ENCODE peak calls at places on chromosomes 16 and 17, in four cellular contexts. R is GM12878, P is HL-60, X is K562. E is an unnamed sample.

GRCh38 chr17:51617876-51618455 is 357.6 kb downstream of the UTP18 start:
- DNase-seq in R (no peak), P (no peak), X (no peak), E (no peak)

GRCh38 chr16:48959204-48959603 is 322.4 kb downstream of the CBLN1 start:
- DNase-seq in R (no peak), P (no peak), X (no peak), E (no peak)

GRCh38 chr16:57938936-57939871 is 31.7 kb downstream of the CNGB1 start:
- DNase-seq in R (no peak), P (no peak), X (no peak), E (no peak)

GRCh38 chr17:42819939-42820535 is 4.0 kb downstream of the BECN1 start:
- DNase-seq in R (no peak), P (no peak), X (peak; percentile 64), E (peak; percentile 46)

GRCh38 chr17:233473-233941 is 52.1 kb upstream of the DOC2B start:
- DNase-seq in R (no peak), P (no peak), X (no peak), E (no peak)

GRCh38 chr16:55754056-55754455 is 78.8 kb downstream of the CES1 start:
- DNase-seq in R (no peak), P (no peak), X (no peak), E (no peak)

GRCh38 chr17:68195667-68196393 is 52.0 kb upstream of the AMZ2 start:
- DNase-seq in R (no peak), P (no peak), X (no peak), E (no peak)

GRCh38 chr16:79430129-79430789 is 170.3 kb downstream of the MAF start:
- DNase-seq in R (no peak), P (no peak), X (no peak), E (no peak)

GRCh38 chr17:71668807-71669206 is 452.0 kb upstream of the SOX9 start:
- DNase-seq in R (no peak), P (no peak), X (no peak), E (no peak)

GRCh38 chr16:21083729-21084268 is 66.8 kb downstream of the DNAH3 start:
- DNase-seq in R (no peak), P (peak; percentile 12), X (peak; percentile 52), E (peak; percentile 21)

DNA sequence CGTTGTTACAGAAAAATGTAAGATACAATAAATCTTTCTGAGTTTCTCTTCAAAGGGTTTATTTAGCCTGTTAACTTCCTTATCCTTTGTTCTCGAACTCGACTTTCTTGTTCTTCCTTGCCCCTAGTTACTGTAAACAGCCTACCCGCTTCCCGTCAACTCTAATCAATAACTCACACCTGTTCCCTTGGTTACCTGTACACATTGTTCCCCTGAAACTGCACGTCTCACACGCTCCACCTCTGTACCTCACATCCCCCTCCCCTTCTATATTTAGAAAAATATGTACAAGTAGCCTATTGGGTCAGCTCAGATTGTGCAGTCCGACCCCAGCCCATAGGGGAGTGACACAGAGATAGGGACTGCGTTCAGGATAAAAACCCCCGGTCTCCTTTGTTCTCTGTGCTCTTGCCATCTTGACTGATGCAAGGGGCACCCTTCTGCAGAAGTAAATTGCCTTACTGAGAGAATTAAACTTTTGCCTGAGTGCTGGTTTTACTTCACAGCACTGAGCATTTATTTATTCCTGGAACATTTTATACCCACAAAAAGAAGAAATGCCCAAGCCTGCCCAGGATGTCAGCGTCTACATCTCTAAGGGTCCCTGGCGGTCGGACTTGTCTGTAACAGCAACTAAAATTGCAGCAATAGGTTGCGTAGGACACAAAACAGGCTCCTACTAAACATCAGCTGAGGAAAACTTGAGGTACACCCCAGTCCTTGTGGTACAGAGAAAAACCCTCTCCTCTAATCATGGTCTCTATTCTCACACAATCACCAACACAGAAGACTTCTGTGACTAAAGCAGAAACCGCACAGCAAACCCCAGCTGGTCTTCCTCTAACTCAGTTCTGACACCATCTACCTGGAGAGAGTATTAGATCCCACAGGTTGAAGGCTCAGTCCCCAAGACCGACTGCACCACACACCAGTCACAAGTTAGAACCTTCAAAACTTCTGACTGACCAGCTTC is 11.3 kb downstream of the WDR45B start:
- DNase-seq in R (no peak), P (no peak), X (no peak), E (no peak)
- TF ChIP-seq SPI1 in R (no peak), P (no peak), X (no peak), E (no peak)

GRCh38 chr16:84503751-84504395 is 586 bp downstream of the MEAK7 start:
- DNase-seq in R (no peak), P (no peak), X (no peak), E (no peak)
- TF ChIP-seq POLR2AphosphoS5 in R (no peak), P (no peak), X (no peak), E (no peak)

GRCh38 chr16:68835970-68836369 is 7.4 kb upstream of the TANGO6 start:
- DNase-seq in R (no peak), P (no peak), X (no peak), E (no peak)
- TF ChIP-seq SPI1 in R (no peak), P (no peak), X (no peak), E (no peak)

DNA sequence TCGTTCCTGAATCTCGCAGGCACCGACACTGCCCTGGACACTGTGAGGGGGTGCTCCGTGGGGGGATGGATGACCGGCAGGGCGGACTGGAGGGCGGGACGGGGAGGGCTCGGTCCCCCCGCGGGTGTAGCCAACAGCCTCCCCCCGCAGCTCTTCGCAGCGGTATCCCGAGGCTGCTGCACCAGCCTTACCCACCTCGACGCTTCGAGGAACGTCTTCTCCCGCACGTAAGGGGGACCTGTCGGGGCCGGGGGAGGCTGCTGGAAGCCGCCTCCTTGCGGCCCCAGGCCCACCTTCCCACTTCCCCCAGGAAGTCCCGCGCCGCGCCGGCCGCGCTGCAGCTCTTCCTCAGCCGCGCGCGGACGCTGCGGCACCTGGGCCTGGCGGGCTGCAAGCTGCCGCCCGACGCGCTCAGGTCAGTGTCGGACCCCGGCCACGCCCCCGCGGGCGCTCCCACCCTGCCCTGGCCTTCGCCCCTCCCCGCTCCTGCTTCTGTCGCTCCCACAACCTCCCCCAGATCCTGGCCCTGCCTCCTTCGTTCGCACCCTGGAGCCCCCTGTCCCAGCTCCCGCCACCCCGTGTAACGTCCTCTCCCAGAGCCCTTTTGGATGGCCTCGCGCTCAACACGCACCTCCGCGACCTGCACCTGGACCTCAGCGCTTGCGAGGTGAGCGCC is 3.3 kb downstream of the CARMIL2 start:
- DNase-seq in R (no peak), P (no peak), X (peak; percentile 40), E (no peak)
- TF ChIP-seq POLR2AphosphoS5 in R (no peak), P (no peak), X (no peak), E (no peak)

DNA sequence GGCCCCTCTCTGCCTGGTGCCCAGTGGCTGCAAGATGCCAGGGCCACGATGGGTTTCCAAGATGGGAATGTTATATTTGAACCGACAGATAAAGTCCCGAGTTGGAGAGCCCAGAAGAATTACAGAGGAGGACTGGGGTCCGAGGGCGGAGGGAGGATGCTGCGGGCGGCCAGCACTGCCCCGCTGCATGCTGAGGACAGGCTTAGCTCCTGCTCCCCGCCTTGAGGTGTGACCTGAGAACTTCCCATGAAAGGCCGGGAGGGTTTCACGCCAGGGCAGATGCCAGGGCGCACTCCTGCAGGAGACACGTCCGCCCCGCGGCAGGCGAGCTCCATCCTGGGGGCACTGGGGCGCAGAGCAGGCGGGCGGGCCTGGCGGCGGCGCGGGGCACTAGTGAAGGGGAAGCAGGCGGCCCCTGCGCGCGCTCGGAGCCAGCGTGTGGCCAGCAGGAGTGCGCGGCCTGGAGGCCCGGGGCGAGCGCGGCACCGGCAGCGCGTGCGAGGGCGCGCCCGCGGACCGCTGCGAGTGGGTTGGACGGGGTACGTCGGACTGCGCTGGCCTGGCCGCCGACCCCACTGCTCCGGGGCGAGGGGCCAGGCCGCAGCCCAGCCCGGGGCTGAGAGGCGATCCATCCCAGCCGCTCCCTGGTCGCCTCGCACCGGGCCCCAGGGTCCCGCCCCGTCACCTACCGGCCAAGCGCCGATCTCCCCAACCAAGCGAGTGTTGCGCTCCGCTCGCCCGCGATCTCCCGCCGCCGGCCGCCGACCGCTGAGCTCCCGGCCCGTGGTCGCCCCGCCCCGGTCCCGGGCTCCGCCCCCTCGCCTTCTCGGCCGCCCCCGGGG is at the start of gene MAP3K14:
- DNase-seq in R (no peak), P (peak; percentile 69), X (no peak), E (no peak)
- TF ChIP-seq SPI1 in R (no peak), P (no peak), X (no peak), E (no peak)

GRCh38 chr17:82017612-82018151 is 5.0 kb downstream of the CENPX start:
- DNase-seq in R (no peak), P (no peak), X (no peak), E (no peak)
- TF ChIP-seq POLR2AphosphoS5 in R (no peak), P (no peak), X (no peak), E (no peak)

GRCh38 chr17:77571562-77571981 is 386.9 kb upstream of the TNRC6C start:
- DNase-seq in R (no peak), P (no peak), X (peak; percentile 43), E (no peak)
- TF ChIP-seq SPI1 in R (no peak), P (no peak), X (no peak), E (no peak)

DNA sequence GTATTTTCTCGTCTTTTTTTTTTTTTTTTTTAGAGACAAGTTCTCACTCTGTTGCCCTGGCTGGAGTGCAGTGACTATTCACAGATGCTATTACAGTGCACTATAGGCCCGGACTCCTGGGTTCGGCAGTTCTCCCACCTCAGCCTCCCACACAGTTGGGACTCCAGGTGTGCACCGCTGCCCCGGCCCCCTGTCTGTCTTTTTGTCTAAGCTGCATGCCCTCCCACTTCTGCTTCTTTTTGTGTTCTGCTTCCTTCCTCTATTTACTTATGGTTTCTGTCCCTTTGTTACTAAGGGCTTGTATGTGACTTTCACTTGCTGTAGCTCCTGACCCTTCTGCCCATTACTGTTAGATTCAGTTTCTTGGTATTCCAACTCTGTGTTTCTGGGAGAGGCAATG is 20.5 kb downstream of the SLC7A6 start:
- DNase-seq in R (peak; percentile 66), P (no peak), X (no peak), E (no peak)
- TF ChIP-seq POLR2AphosphoS5 in R (no peak), P (peak; percentile 45), X (no peak), E (no peak)

DNA sequence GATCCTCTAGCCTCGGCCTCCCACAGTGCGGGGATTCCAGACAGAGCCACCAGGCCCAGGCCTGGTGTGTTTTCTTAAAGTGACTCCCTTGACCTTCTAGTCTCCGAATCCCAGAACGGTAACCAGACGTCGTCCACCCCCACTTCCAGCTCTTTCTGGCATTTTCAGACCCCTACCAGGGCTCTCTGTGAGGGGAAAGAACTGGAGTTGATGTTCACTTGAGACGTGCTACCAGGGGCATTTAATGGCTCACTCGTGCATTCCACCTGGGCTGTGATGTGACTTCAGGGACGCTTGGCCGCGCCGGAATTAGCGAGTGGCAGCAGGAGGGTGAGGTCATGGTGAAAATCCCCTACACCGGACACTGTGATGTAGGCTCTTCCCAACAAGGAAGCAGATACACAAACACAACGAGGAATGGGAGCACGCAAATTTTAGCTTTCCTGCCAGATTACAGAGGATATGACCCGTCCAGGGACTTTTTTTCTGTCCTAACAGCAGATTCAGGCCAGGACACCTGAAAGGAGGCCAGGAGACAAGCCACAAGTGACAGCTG is 1.1 kb upstream of the GNA13 start:
- DNase-seq in R (no peak), P (no peak), X (no peak), E (no peak)
- TF ChIP-seq SPI1 in R (no peak), P (no peak), X (no peak), E (no peak)

GRCh38 chr16:72957303-72958277 is 90.3 kb downstream of the ZFHX3 start:
- DNase-seq in R (no peak), P (no peak), X (no peak), E (no peak)
- TF ChIP-seq POLR2AphosphoS5 in R (no peak), P (no peak), X (no peak), E (no peak)